ENCODE peak calls at places on chromosomes 3 and 15, in four cellular contexts. D, V, A and Q are unnamed samples.

GRCh38 chr3:150887031-150887430 is 18.2 kb downstream of the MINDY4B start:
- DNase-seq in A (no peak), V (no peak), D (peak), Q (no peak)

GRCh38 chr3:12495749-12496452 is 11.6 kb downstream of the TSEN2 start:
- DNase-seq in A (peak), D (no peak), V (no peak), Q (no peak)

GRCh38 chr15:88802991-88803240 is 320 bp upstream of the ACAN start:
- DNase-seq in A (no peak), V (no peak), D (no peak), Q (no peak)

GRCh38 chr3:107604057-107604802 is 81.5 kb downstream of the BBX start:
- DNase-seq in D (peak), V (no peak), A (no peak), Q (peak)

GRCh38 chr3:17187589-17188184 is 302.9 kb downstream of the PLCL2 start:
- DNase-seq in V (no peak), A (peak), D (no peak), Q (no peak)

GRCh38 chr3:18559323-18559972 is 134.3 kb upstream of the SATB1 start:
- DNase-seq in A (peak), D (peak), V (peak), Q (no peak)

GRCh38 chr3:150177673-150178378 is 207.1 kb upstream of the PFN2 start:
- DNase-seq in D (peak), V (no peak), A (no peak), Q (peak)

GRCh38 chr15:33083232-33084006 is 111.1 kb downstream of the FMN1 start:
- DNase-seq in A (peak), V (no peak), D (peak), Q (no peak)

GRCh38 chr3:177852001-177852400 is 654.7 kb upstream of the TBL1XR1 start:
- DNase-seq in D (peak), V (no peak), A (no peak), Q (no peak)

GRCh38 chr3:14822875-14823807 is 4.4 kb downstream of the FGD5 start:
- DNase-seq in A (no peak), D (no peak), V (peak), Q (no peak)

GRCh38 chr3:138043266-138044029 is 33.5 kb downstream of the CLDN18 start:
- DNase-seq in D (peak), A (no peak), V (no peak), Q (peak)

GRCh38 chr3:31522152-31522551 is 10.6 kb upstream of the STT3B start:
- DNase-seq in D (no peak), V (no peak), A (no peak), Q (no peak)

GRCh38 chr15:25437751-25438600 is 848 bp downstream of the UBE3A start:
- DNase-seq in A (peak), D (peak), V (peak), Q (no peak)

GRCh38 chr3:73542127-73542526 is 82.6 kb downstream of the PDZRN3 start:
- DNase-seq in D (no peak), V (no peak), A (no peak), Q (no peak)

GRCh38 chr3:155431856-155432570 is 138.5 kb upstream of the STRIT1 start:
- DNase-seq in D (no peak), V (no peak), A (no peak), Q (no peak)

GRCh38 chr15:92115834-92116233 is 262.3 kb downstream of the SLCO3A1 start:
- DNase-seq in V (no peak), D (no peak), A (no peak), Q (no peak)

GRCh38 chr15:92116320-92116719 is 262.8 kb downstream of the SLCO3A1 start:
- DNase-seq in D (no peak), V (no peak), A (peak), Q (no peak)

GRCh38 chr15:92118936-92119325 is 265.4 kb downstream of the SLCO3A1 start:
- DNase-seq in D (no peak), V (no peak), A (no peak), Q (no peak)

GRCh38 chr15:92118162-92118935 is 264.8 kb downstream of the SLCO3A1 start:
- DNase-seq in D (peak), A (peak), V (peak), Q (no peak)

GRCh38 chr15:92117301-92117731 is 263.8 kb downstream of the SLCO3A1 start:
- DNase-seq in A (no peak), D (no peak), V (no peak), Q (no peak)
- H3K27ac ChIP-seq in A (no peak), D (no peak), V (no peak), Q (no peak)

DNA sequence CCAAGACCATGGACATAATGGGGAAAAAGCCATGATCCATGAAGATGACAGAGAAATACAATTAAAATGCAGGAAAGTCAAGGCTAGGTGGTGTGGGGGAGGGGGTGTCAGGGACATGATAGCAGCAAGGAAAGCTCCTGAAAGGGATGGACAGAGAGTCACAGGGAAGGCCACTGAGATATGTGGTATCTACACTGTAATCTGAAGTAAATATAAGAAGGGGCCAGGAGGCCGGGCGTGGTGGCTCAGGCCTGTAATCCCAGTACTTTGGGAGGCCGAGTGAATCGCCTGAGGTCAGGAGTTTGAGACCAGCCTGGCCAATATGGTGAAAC is 62.5 kb downstream of the FOXP1 start:
- DNase-seq in A (peak), V (no peak), D (no peak), Q (no peak)
- H3K4me3 ChIP-seq in A (no peak), V (no peak), D (no peak), Q (no peak)

GRCh38 chr3:48472673-48472922 is 26.1 kb downstream of the ATRIP start:
- DNase-seq in A (no peak), V (no peak), D (no peak), Q (no peak)

GRCh38 chr3:48475188-48475587 is 28.7 kb downstream of the ATRIP start:
- DNase-seq in D (no peak), V (no peak), A (peak), Q (no peak)

GRCh38 chr3:48473617-48473952 is 27.0 kb downstream of the ATRIP start:
- DNase-seq in D (no peak), A (no peak), V (no peak), Q (no peak)

GRCh38 chr3:48474619-48475018 is 28.1 kb downstream of the ATRIP start:
- DNase-seq in V (peak), D (no peak), A (peak), Q (no peak)

GRCh38 chr3:48472923-48473616 is 26.5 kb downstream of the ATRIP start:
- DNase-seq in V (peak), A (peak), D (peak), Q (peak)
- TF ChIP-seq CTCF in V (peak), A (peak), D (peak), Q (peak)

GRCh38 chr15:60370105-60370803 is 27.5 kb downstream of the ANXA2 start:
- DNase-seq in V (no peak), D (peak), A (peak), Q (no peak)
- H3K27ac ChIP-seq in V (peak), D (peak), A (no peak), Q (peak)

GRCh38 chr15:47603026-47603425 is 114.3 kb upstream of the SEMA6D start:
- DNase-seq in V (no peak), A (no peak), D (peak), Q (no peak)

GRCh38 chr15:47607750-47608149 is 109.6 kb upstream of the SEMA6D start:
- DNase-seq in V (no peak), A (no peak), D (peak), Q (no peak)

GRCh38 chr15:47599806-47600205 is 117.5 kb upstream of the SEMA6D start:
- DNase-seq in V (no peak), A (no peak), D (no peak), Q (no peak)

DNA sequence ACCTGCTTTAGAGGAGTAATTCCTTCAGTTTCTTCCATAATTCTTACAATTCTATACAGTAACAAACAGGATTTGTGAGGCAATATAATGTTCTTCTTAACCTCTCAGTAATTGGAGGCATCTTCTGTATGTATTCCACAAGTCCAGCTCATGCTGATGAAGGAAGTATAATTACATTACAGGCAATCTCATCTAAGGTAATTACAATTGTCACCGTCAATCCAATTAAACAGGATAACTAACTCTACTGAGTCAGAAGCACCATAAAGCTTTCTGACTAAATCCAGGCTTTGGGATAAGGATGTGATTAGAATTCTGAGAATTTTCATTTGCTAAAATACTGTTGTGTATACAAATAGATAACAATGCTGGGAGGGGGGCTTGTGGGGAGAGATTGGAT is 115.2 kb upstream of the SEMA6D start:
- DNase-seq in D (no peak), A (no peak), V (no peak), Q (no peak)
- H3K4me3 ChIP-seq in D (no peak), A (no peak), V (no peak), Q (no peak)

GRCh38 chr15:69380100-69380725 is 33.9 kb upstream of the KIF23 start:
- DNase-seq in A (peak), V (no peak), D (no peak), Q (no peak)
- TF ChIP-seq CTCF in A (peak), V (peak), D (peak), Q (peak)

GRCh38 chr3:66971245-66971644 is 26.9 kb upstream of the KBTBD8 start:
- DNase-seq in D (no peak), A (no peak), V (no peak), Q (no peak)

GRCh38 chr3:66971891-66972551 is 26.1 kb upstream of the KBTBD8 start:
- DNase-seq in A (peak), D (peak), V (peak), Q (peak)
- H3K27ac ChIP-seq in A (no peak), D (no peak), V (peak), Q (no peak)

DNA sequence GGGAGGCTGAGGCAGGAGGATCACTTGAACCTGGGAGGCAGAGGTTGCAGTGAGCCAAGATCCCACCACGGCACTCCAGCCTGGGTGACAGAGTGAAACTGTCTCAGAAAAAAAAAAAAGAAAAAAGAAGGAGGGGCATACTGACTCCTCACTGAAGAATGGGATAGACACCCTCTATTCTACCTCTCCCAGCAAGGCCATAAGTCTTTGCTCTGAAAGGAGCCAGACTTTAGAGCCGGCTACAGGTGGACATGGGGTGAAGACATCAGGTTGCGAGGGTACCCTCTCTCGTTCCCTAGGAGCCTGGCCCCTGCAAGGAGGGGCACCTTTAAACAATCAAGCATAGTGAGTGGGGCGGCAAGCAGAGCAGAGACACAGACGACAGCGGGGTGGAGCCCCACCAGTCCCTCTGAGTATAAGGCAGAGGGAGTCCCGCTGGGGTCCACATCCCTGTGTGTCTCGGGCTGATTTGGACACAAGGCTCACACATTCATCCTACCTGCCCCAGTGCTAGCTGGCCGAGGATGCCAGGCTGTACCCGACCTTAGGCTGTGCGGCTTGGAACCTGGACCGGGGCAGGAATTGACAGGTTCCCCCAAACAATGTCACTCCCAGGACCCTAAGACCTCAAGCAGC is 1.1 kb downstream of the GRAMD2A start:
- DNase-seq in D (no peak), A (no peak), V (no peak), Q (no peak)
- H3K4me3 ChIP-seq in D (no peak), A (peak), V (no peak), Q (no peak)

GRCh38 chr15:45377630-45378148 is 655 bp downstream of the GATM start:
- DNase-seq in D (no peak), V (peak), A (peak), Q (no peak)
- TF ChIP-seq CTCF in D (no peak), V (no peak), A (no peak), Q (no peak)